ENCODE peak calls at places on chromosomes 12 and 14, in six cellular contexts. One of them, this sample, is unnamed.

GRCh38 chr12:124548854-124549378 is 18.5 kb downstream of the NCOR2 start:
- DNase-seq in suprapubic skin: no peak
- DNase-seq in H1: no peak
- DNase-seq in A549: no peak
- DNase-seq in K562: no peak
- DNase-seq in tibial nerve: no peak
- DNase-seq in this sample: peak; percentile 71

GRCh38 chr12:121033625-121034349 is 5.3 kb downstream of the OASL start:
- DNase-seq in suprapubic skin: no peak
- DNase-seq in H1: no peak
- DNase-seq in A549: peak; percentile 60
- DNase-seq in K562: no peak
- DNase-seq in tibial nerve: no peak
- DNase-seq in this sample: no peak

GRCh38 chr14:30938617-30939016 is 64.3 kb downstream of the COCH start:
- DNase-seq in suprapubic skin: no peak
- DNase-seq in H1: no peak
- DNase-seq in A549: no peak
- DNase-seq in K562: no peak
- DNase-seq in tibial nerve: no peak
- DNase-seq in this sample: no peak

GRCh38 chr12:107236824-107237467 is 143.6 kb upstream of the CRY1 start:
- DNase-seq in suprapubic skin: no peak
- DNase-seq in H1: no peak
- DNase-seq in A549: no peak
- DNase-seq in K562: no peak
- DNase-seq in tibial nerve: no peak
- DNase-seq in this sample: no peak

GRCh38 chr14:74855021-74855420 is 20.9 kb downstream of the PROX2 start:
- DNase-seq in suprapubic skin: no peak
- DNase-seq in H1: no peak
- DNase-seq in A549: no peak
- DNase-seq in K562: no peak
- DNase-seq in tibial nerve: no peak
- DNase-seq in this sample: no peak

GRCh38 chr14:37131205-37131604 is 41.2 kb downstream of the SLC25A21 start:
- DNase-seq in suprapubic skin: no peak
- DNase-seq in H1: no peak
- DNase-seq in A549: no peak
- DNase-seq in K562: no peak
- DNase-seq in tibial nerve: no peak
- DNase-seq in this sample: no peak

GRCh38 chr12:65163755-65164154 is 5.6 kb upstream of the LEMD3 start:
- DNase-seq in suprapubic skin: no peak
- DNase-seq in H1: no peak
- DNase-seq in A549: no peak
- DNase-seq in K562: no peak
- DNase-seq in tibial nerve: no peak
- DNase-seq in this sample: no peak

GRCh38 chr12:110531741-110532333 is 29.7 kb downstream of the RAD9B start:
- DNase-seq in suprapubic skin: no peak
- DNase-seq in H1: no peak
- DNase-seq in A549: no peak
- DNase-seq in K562: no peak
- DNase-seq in tibial nerve: no peak
- DNase-seq in this sample: no peak

GRCh38 chr12:9651265-9651729 is 18.2 kb upstream of the CLEC2D start:
- DNase-seq in suprapubic skin: no peak
- DNase-seq in H1: no peak
- DNase-seq in A549: no peak
- DNase-seq in K562: no peak
- DNase-seq in tibial nerve: no peak
- DNase-seq in this sample: no peak

GRCh38 chr12:80472912-80473500 is 29.0 kb downstream of the PTPRQ start:
- DNase-seq in suprapubic skin: no peak
- DNase-seq in H1: no peak
- DNase-seq in A549: peak; percentile 79
- DNase-seq in K562: no peak
- DNase-seq in tibial nerve: no peak
- DNase-seq in this sample: no peak

GRCh38 chr14:52241102-52241793 is 26.2 kb upstream of the PTGDR start:
- DNase-seq in suprapubic skin: no peak
- DNase-seq in H1: no peak
- DNase-seq in A549: no peak
- DNase-seq in K562: no peak
- DNase-seq in tibial nerve: no peak
- DNase-seq in this sample: no peak

GRCh38 chr12:74365178-74365964 is 172.3 kb upstream of the ATXN7L3B start:
- DNase-seq in suprapubic skin: no peak
- DNase-seq in H1: no peak
- DNase-seq in A549: peak; percentile 54
- DNase-seq in K562: peak; percentile 36
- DNase-seq in tibial nerve: no peak
- DNase-seq in this sample: peak; percentile 21

GRCh38 chr14:52400846-52401245 is 86.7 kb downstream of the PTGER2 start:
- DNase-seq in suprapubic skin: no peak
- DNase-seq in H1: no peak
- DNase-seq in A549: no peak
- DNase-seq in K562: no peak
- DNase-seq in tibial nerve: no peak
- DNase-seq in this sample: no peak

GRCh38 chr12:3097186-3097804 is 20.1 kb downstream of the TSPAN9 start:
- DNase-seq in suprapubic skin: no peak
- DNase-seq in H1: no peak
- DNase-seq in A549: no peak
- DNase-seq in K562: peak; percentile 70
- DNase-seq in tibial nerve: no peak
- DNase-seq in this sample: peak; percentile 81

GRCh38 chr12:131205534-131205933 is 251.8 kb downstream of the ADGRD1 start:
- DNase-seq in suprapubic skin: no peak
- DNase-seq in H1: no peak
- DNase-seq in A549: no peak
- DNase-seq in K562: no peak
- DNase-seq in tibial nerve: no peak
- DNase-seq in this sample: no peak

GRCh38 chr12:97300431-97300830 is 162.2 kb upstream of the RMST start:
- DNase-seq in suprapubic skin: no peak
- DNase-seq in H1: no peak
- DNase-seq in A549: no peak
- DNase-seq in K562: no peak
- DNase-seq in tibial nerve: no peak
- DNase-seq in this sample: no peak

GRCh38 chr14:29637406-29637805 is 290.2 kb downstream of the PRKD1 start:
- DNase-seq in suprapubic skin: no peak
- DNase-seq in H1: no peak
- DNase-seq in A549: no peak
- DNase-seq in K562: no peak
- DNase-seq in tibial nerve: peak; percentile 61
- DNase-seq in this sample: no peak

DNA sequence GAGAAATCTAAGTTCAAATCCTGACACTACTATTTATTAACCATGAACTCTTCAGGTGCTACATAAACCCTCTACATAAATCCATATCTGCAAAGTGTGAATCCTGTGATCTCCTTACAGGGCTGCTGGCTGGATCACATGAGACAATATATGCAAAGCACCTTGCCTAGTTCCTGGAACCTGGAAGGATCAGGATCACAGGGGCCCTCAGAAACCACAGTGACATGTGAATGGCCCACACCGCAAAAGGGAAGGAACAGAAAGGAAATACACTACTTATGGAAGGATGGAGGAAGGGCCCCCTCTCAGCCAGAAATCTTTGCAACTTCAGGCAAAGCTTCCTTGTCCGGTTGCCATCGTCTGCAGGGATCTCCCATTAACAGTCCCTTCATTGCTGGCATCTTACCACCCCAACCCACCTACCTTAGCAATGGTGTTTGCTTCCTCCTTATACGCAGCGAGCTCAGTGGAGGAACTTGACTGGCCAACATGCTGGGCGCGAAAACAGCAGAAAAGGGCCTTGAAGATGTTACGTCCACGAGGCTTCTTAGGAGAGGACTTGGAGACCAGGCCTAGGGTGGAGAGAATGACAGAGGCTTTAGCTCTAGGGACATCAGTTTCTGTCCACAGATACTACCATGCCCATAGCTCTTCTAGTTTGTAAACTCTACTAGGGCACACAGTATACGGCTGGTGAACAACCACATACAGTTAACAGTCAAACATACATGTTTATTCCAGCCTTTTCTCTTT is 10.7 kb upstream of the AVIL start:
- DNase-seq in suprapubic skin: no peak
- DNase-seq in H1: no peak
- DNase-seq in A549: no peak
- DNase-seq in K562: no peak
- DNase-seq in tibial nerve: no peak
- DNase-seq in this sample: no peak
- H3K27ac ChIP-seq in suprapubic skin: no peak overlapping the region
- H3K27ac ChIP-seq in H1: no peak overlapping the region
- H3K27ac ChIP-seq in A549: no peak overlapping the region
- H3K27ac ChIP-seq in K562: no peak overlapping the region
- H3K27ac ChIP-seq in tibial nerve: peak overlapping the region; percentile 38
- H3K27ac ChIP-seq in this sample: no peak overlapping the region

GRCh38 chr12:26939192-26939832 is 1.0 kb downstream of the FGFR1OP2 start:
- DNase-seq in suprapubic skin: no peak
- DNase-seq in H1: no peak
- DNase-seq in A549: no peak
- DNase-seq in K562: no peak
- DNase-seq in tibial nerve: no peak
- DNase-seq in this sample: no peak

GRCh38 chr12:26938660-26939185 is 453 bp downstream of the FGFR1OP2 start:
- DNase-seq in suprapubic skin: no peak
- DNase-seq in H1: no peak
- DNase-seq in A549: no peak
- DNase-seq in K562: peak; percentile 27
- DNase-seq in tibial nerve: peak; percentile 14
- DNase-seq in this sample: no peak

GRCh38 chr12:26937443-26937862 is 328 bp downstream of the INTS13 start:
- DNase-seq in suprapubic skin: no peak
- DNase-seq in H1: no peak
- DNase-seq in A549: no peak
- DNase-seq in K562: no peak
- DNase-seq in tibial nerve: no peak
- DNase-seq in this sample: no peak

GRCh38 chr12:26936559-26937442 is 980 bp downstream of the INTS13 start:
- DNase-seq in suprapubic skin: no peak
- DNase-seq in H1: no peak
- DNase-seq in A549: no peak
- DNase-seq in K562: no peak
- DNase-seq in tibial nerve: no peak
- DNase-seq in this sample: no peak

DNA sequence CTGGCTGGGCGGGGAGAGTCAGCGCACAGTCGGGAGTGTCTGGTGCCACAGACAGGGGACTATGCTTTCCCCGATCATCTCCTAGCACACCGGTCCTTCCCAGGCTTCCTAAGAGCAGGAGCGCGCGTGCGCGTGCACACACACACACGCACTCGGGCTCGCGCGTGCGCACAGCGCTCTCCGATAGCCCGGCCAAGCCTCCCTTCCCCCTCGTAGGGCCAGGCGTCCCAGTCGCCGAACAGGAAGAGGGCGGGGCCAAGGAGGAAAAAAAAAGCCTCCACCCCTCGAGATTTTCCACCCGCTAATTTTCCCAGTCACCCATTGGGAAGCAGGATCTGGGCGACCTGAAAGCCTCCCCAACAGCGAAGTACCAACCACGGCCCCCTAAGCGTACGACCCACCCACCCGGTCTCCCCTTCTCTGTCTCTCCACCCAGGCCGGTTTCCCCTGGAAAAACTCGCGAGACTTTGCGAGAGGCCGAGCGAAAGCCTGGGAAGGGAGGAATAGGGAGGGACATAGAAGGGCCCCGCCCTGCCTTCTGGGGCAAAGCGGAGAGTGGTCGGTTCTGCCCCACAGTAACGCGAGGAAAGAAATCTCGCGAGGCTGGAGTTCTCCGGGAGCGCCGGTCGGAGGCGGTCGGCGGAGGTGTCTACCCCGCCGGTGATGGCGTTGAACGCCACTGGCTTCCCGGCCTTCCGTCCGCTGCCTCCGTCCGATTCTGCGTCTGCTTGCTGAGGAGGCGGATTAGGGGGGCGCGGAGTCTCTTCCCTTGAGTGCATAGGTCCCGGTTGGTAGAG is at the start of the genes FGFR1OP2 and INTS13:
- DNase-seq in suprapubic skin: peak; percentile 98
- DNase-seq in H1: peak; percentile 90
- DNase-seq in A549: peak; percentile 99
- DNase-seq in K562: peak; percentile 94
- DNase-seq in tibial nerve: peak; percentile 99
- DNase-seq in this sample: peak; percentile 100
- TF ChIP-seq EP300 in suprapubic skin: no peak
- TF ChIP-seq EP300 in H1: no peak
- TF ChIP-seq EP300 in A549: no peak
- TF ChIP-seq EP300 in K562: peak; percentile 40
- TF ChIP-seq EP300 in tibial nerve: peak; percentile 71
- TF ChIP-seq EP300 in this sample: no peak

GRCh38 chr12:15625075-15625474 is 164.1 kb downstream of the EPS8 start:
- DNase-seq in suprapubic skin: no peak
- DNase-seq in H1: no peak
- DNase-seq in A549: no peak
- DNase-seq in K562: no peak
- DNase-seq in tibial nerve: no peak
- DNase-seq in this sample: no peak

GRCh38 chr12:15621140-15621539 is 168.0 kb downstream of the EPS8 start:
- DNase-seq in suprapubic skin: no peak
- DNase-seq in H1: no peak
- DNase-seq in A549: no peak
- DNase-seq in K562: no peak
- DNase-seq in tibial nerve: no peak
- DNase-seq in this sample: no peak

DNA sequence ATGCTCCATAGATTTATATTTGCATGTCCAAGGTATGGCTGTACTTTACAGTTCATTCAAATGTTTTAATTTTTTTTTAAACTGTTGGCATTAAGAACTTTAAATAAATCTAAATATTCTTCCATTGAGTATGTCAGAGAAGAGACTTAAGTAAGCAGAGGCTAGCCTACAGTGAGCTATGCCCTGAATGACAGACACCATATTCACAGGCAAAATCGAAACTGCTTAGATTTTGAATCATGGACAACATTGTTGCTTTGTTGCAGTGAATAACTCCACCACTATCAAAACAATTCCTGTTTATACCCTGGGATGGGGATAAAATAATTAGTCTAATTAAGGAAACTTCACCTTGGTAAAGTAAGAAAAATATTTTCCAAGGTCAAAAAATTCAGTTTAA is 168.5 kb downstream of the EPS8 start:
- DNase-seq in suprapubic skin: no peak
- DNase-seq in H1: no peak
- DNase-seq in A549: no peak
- DNase-seq in K562: no peak
- DNase-seq in tibial nerve: no peak
- DNase-seq in this sample: no peak
- H3K27ac ChIP-seq in suprapubic skin: no peak overlapping the region
- H3K27ac ChIP-seq in H1: no peak overlapping the region
- H3K27ac ChIP-seq in A549: no peak overlapping the region
- H3K27ac ChIP-seq in K562: no peak overlapping the region
- H3K27ac ChIP-seq in tibial nerve: no peak overlapping the region
- H3K27ac ChIP-seq in this sample: no peak overlapping the region

DNA sequence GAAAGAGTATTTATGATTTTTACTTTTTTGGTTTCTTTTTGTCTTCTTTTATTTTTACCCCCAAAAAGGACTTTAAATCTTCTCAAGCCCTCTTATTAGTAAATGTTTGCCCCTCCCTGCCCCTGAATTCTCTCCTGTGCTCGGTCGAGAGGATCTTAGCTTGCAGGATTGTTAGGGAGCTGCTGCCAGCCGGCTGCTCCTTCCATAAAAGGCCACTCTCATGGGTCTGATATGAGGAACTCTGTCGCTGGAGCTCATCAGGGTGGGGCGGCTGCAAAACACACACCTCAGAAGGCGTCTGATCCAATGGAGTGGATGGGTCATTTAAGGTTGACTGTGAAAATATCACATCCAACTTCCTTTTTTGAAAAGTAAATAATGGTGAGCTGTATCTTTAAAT is 8.5 kb downstream of the LTBR start:
- DNase-seq in suprapubic skin: no peak
- DNase-seq in H1: no peak
- DNase-seq in A549: peak; percentile 89
- DNase-seq in K562: no peak
- DNase-seq in tibial nerve: no peak
- DNase-seq in this sample: no peak
- TF ChIP-seq EP300 in suprapubic skin: no peak
- TF ChIP-seq EP300 in H1: no peak
- TF ChIP-seq EP300 in A549: no peak
- TF ChIP-seq EP300 in K562: peak; percentile 4
- TF ChIP-seq EP300 in tibial nerve: no peak
- TF ChIP-seq EP300 in this sample: no peak

This sample was measured in ovary.